ENCODE peak calls at places on chromosomes 5 and 9, in six cellular contexts. One of them, this sample, is unnamed.
A peak's percentile ranks its signal among the peaks of the same experiment; 100 is the strongest.

GRCh38 chr5:15823413-15823812 is 323.4 kb downstream of the FBXL7 start:
- DNase-seq in coronary artery: no peak
- DNase-seq in HS-5: no peak
- DNase-seq in amniotic epithelial cell: peak; percentile 64
- DNase-seq in fibroblast of lung: peak; percentile 62
- DNase-seq in CD4-positive, alpha-beta T cell: no peak
- DNase-seq in this sample: no peak

GRCh38 chr5:54049963-54050362 is 260.4 kb downstream of the ARL15 start:
- DNase-seq in coronary artery: no peak
- DNase-seq in CD4-positive, alpha-beta T cell: no peak
- DNase-seq in fibroblast of lung: peak; percentile 72
- DNase-seq in amniotic epithelial cell: peak; percentile 47
- DNase-seq in HS-5: no peak
- DNase-seq in this sample: no peak

GRCh38 chr5:176190886-176191755 is 47.1 kb upstream of the SIMC1 start:
- DNase-seq in amniotic epithelial cell: no peak
- DNase-seq in CD4-positive, alpha-beta T cell: no peak
- DNase-seq in fibroblast of lung: no peak
- DNase-seq in HS-5: no peak
- DNase-seq in coronary artery: no peak
- DNase-seq in this sample: no peak

GRCh38 chr9:96020822-96021615 is 145.5 kb downstream of the ERCC6L2 start:
- DNase-seq in amniotic epithelial cell: no peak
- DNase-seq in coronary artery: no peak
- DNase-seq in HS-5: no peak
- DNase-seq in fibroblast of lung: no peak
- DNase-seq in CD4-positive, alpha-beta T cell: peak; percentile 37
- DNase-seq in this sample: peak; percentile 45

GRCh38 chr5:180287404-180287803 is 4.5 kb downstream of the MAPK9 start:
- DNase-seq in CD4-positive, alpha-beta T cell: no peak
- DNase-seq in fibroblast of lung: no peak
- DNase-seq in coronary artery: no peak
- DNase-seq in amniotic epithelial cell: no peak
- DNase-seq in HS-5: no peak
- DNase-seq in this sample: no peak

GRCh38 chr5:150485770-150486401 is 22.0 kb upstream of the NDST1 start:
- DNase-seq in amniotic epithelial cell: peak; percentile 48
- DNase-seq in fibroblast of lung: peak; percentile 58
- DNase-seq in CD4-positive, alpha-beta T cell: peak; percentile 14
- DNase-seq in HS-5: no peak
- DNase-seq in coronary artery: no peak
- DNase-seq in this sample: no peak

GRCh38 chr5:40656766-40657165 is 22.9 kb upstream of the PTGER4 start:
- DNase-seq in HS-5: no peak
- DNase-seq in amniotic epithelial cell: peak; percentile 25
- DNase-seq in CD4-positive, alpha-beta T cell: no peak
- DNase-seq in fibroblast of lung: peak; percentile 9
- DNase-seq in coronary artery: no peak
- DNase-seq in this sample: no peak

GRCh38 chr5:172852490-172853354 is 18.7 kb downstream of the ERGIC1 start:
- DNase-seq in coronary artery: no peak
- DNase-seq in amniotic epithelial cell: no peak
- DNase-seq in HS-5: no peak
- DNase-seq in fibroblast of lung: peak; percentile 30
- DNase-seq in CD4-positive, alpha-beta T cell: no peak
- DNase-seq in this sample: no peak

GRCh38 chr5:8843766-8844165 is 702.1 kb downstream of the SEMA5A start:
- DNase-seq in coronary artery: no peak
- DNase-seq in fibroblast of lung: peak; percentile 84
- DNase-seq in CD4-positive, alpha-beta T cell: no peak
- DNase-seq in amniotic epithelial cell: peak; percentile 70
- DNase-seq in HS-5: no peak
- DNase-seq in this sample: no peak